ENCODE peak calls at places on chromosomes 7 and 10, in four cellular contexts. One of them, this sample, is unnamed.

GRCh38 chr7:91151916-91152315 is 112.3 kb upstream of the FZD1 start:
- DNase-seq in neuronal stem cell: no peak
- DNase-seq in H9: no peak
- DNase-seq in mesendoderm: no peak
- DNase-seq in this sample: no peak

GRCh38 chr10:69222157-69223027 is 2.3 kb downstream of the HKDC1 start:
- DNase-seq in neuronal stem cell: peak
- DNase-seq in H9: peak
- DNase-seq in mesendoderm: peak
- DNase-seq in this sample: peak

GRCh38 chr7:142913051-142913450 is 20.5 kb downstream of the TRPV5 start:
- DNase-seq in neuronal stem cell: no peak
- DNase-seq in H9: no peak
- DNase-seq in mesendoderm: no peak
- DNase-seq in this sample: no peak

GRCh38 chr10:53430127-53430891 is 657.7 kb upstream of the MBL2 start:
- DNase-seq in neuronal stem cell: no peak
- DNase-seq in H9: no peak
- DNase-seq in mesendoderm: no peak
- DNase-seq in this sample: no peak

GRCh38 chr10:43912469-43912868 is 263.8 kb upstream of the ZNF32 start:
- DNase-seq in neuronal stem cell: no peak
- DNase-seq in H9: no peak
- DNase-seq in mesendoderm: no peak
- DNase-seq in this sample: no peak

GRCh38 chr7:158858592-158859503 is 2.5 kb downstream of the DYNC2I1 start:
- DNase-seq in neuronal stem cell: peak
- DNase-seq in H9: peak
- DNase-seq in mesendoderm: peak
- DNase-seq in this sample: peak

GRCh38 chr10:126268104-126268900 is 120.0 kb downstream of the ADAM12 start:
- DNase-seq in neuronal stem cell: no peak
- DNase-seq in H9: no peak
- DNase-seq in mesendoderm: no peak
- DNase-seq in this sample: peak

GRCh38 chr7:90599038-90599437 is 2.9 kb downstream of the CDK14 start:
- DNase-seq in neuronal stem cell: no peak
- DNase-seq in H9: no peak
- DNase-seq in mesendoderm: no peak
- DNase-seq in this sample: peak

GRCh38 chr7:18177815-18178660 is 150.4 kb upstream of the PRPS1L1 start:
- DNase-seq in neuronal stem cell: no peak
- DNase-seq in H9: no peak
- DNase-seq in mesendoderm: peak
- DNase-seq in this sample: peak

GRCh38 chr7:50155755-50156154 is 62.7 kb upstream of the ZPBP start:
- DNase-seq in neuronal stem cell: no peak
- DNase-seq in H9: no peak
- DNase-seq in mesendoderm: no peak
- DNase-seq in this sample: no peak

GRCh38 chr10:85791846-85792532 is 574.6 kb downstream of the GRID1 start:
- DNase-seq in neuronal stem cell: no peak
- DNase-seq in H9: no peak
- DNase-seq in mesendoderm: peak
- DNase-seq in this sample: no peak

GRCh38 chr7:3559178-3559765 is 258.2 kb downstream of the SDK1 start:
- DNase-seq in neuronal stem cell: no peak
- DNase-seq in H9: no peak
- DNase-seq in mesendoderm: no peak
- DNase-seq in this sample: peak

GRCh38 chr10:87861566-87861952 is 1.8 kb downstream of the KLLN start:
- DNase-seq in neuronal stem cell: no peak
- DNase-seq in H9: peak
- DNase-seq in mesendoderm: peak
- DNase-seq in this sample: peak

GRCh38 chr7:148306759-148307158 is 283.8 kb upstream of the C7orf33 start:
- DNase-seq in neuronal stem cell: no peak
- DNase-seq in H9: no peak
- DNase-seq in mesendoderm: no peak
- DNase-seq in this sample: no peak

GRCh38 chr7:36468361-36469140 is 78.9 kb downstream of the ANLN start:
- DNase-seq in neuronal stem cell: no peak
- DNase-seq in H9: no peak
- DNase-seq in mesendoderm: no peak
- DNase-seq in this sample: no peak

GRCh38 chr7:44639701-44640321 is 33.4 kb downstream of the OGDH start:
- DNase-seq in neuronal stem cell: peak
- DNase-seq in H9: peak
- DNase-seq in mesendoderm: peak
- DNase-seq in this sample: peak

GRCh38 chr7:37709631-37710509 is 26.3 kb downstream of the GPR141 start:
- DNase-seq in neuronal stem cell: no peak
- DNase-seq in H9: no peak
- DNase-seq in mesendoderm: no peak
- DNase-seq in this sample: no peak

GRCh38 chr10:124226271-124226911 is 133.0 kb upstream of the CHST15 start:
- DNase-seq in neuronal stem cell: no peak
- DNase-seq in H9: no peak
- DNase-seq in mesendoderm: no peak
- DNase-seq in this sample: no peak

GRCh38 chr7:4815609-4816418 is 40.4 kb downstream of the AP5Z1 start:
- DNase-seq in neuronal stem cell: no peak
- DNase-seq in H9: peak
- DNase-seq in mesendoderm: no peak
- DNase-seq in this sample: no peak

GRCh38 chr7:159038066-159038465 is 106.6 kb downstream of the VIPR2 start:
- DNase-seq in neuronal stem cell: no peak
- DNase-seq in H9: peak
- DNase-seq in mesendoderm: no peak
- DNase-seq in this sample: no peak

GRCh38 chr10:62454696-62455451 is 80.7 kb downstream of the ZNF365 start:
- DNase-seq in neuronal stem cell: no peak
- DNase-seq in H9: no peak
- DNase-seq in mesendoderm: no peak
- DNase-seq in this sample: peak

GRCh38 chr7:149016876-149017275 is 11.4 kb downstream of the PDIA4 start:
- DNase-seq in neuronal stem cell: no peak
- DNase-seq in H9: no peak
- DNase-seq in mesendoderm: no peak
- DNase-seq in this sample: no peak

GRCh38 chr7:158723266-158723665 is 18.7 kb upstream of the NCAPG2 start:
- DNase-seq in neuronal stem cell: no peak
- DNase-seq in H9: no peak
- DNase-seq in mesendoderm: no peak
- DNase-seq in this sample: no peak

GRCh38 chr10:70587045-70587658 is 15.4 kb downstream of the PRF1 start:
- DNase-seq in neuronal stem cell: no peak
- DNase-seq in H9: no peak
- DNase-seq in mesendoderm: no peak
- DNase-seq in this sample: no peak

GRCh38 chr10:77784856-77785255 is 141.7 kb downstream of the DLG5 start:
- DNase-seq in neuronal stem cell: no peak
- DNase-seq in H9: no peak
- DNase-seq in mesendoderm: no peak
- DNase-seq in this sample: peak

GRCh38 chr10:69078311-69078710 is 9.6 kb upstream of the SRGN start:
- DNase-seq in neuronal stem cell: no peak
- DNase-seq in H9: no peak
- DNase-seq in mesendoderm: no peak
- DNase-seq in this sample: no peak

GRCh38 chr10:5631936-5632335 is 34.5 kb downstream of the ASB13 start:
- DNase-seq in neuronal stem cell: no peak
- DNase-seq in H9: no peak
- DNase-seq in mesendoderm: no peak
- DNase-seq in this sample: no peak

GRCh38 chr7:12244694-12245093 is 33.6 kb downstream of the TMEM106B start:
- DNase-seq in neuronal stem cell: no peak
- DNase-seq in H9: no peak
- DNase-seq in mesendoderm: no peak
- DNase-seq in this sample: no peak

GRCh38 chr10:84783909-84784308 is 455.5 kb downstream of the CCSER2 start:
- DNase-seq in neuronal stem cell: no peak
- DNase-seq in H9: no peak
- DNase-seq in mesendoderm: no peak
- DNase-seq in this sample: no peak

GRCh38 chr10:43863859-43864591 is 215.3 kb upstream of the ZNF32 start:
- DNase-seq in neuronal stem cell: no peak
- DNase-seq in H9: no peak
- DNase-seq in mesendoderm: no peak
- DNase-seq in this sample: peak

GRCh38 chr10:48608926-48609325 is 4.1 kb upstream of the ARHGAP22 start:
- DNase-seq in neuronal stem cell: no peak
- DNase-seq in H9: no peak
- DNase-seq in mesendoderm: no peak
- DNase-seq in this sample: peak

GRCh38 chr7:5170251-5170650 is 19.8 kb upstream of the WIPI2 start:
- DNase-seq in neuronal stem cell: no peak
- DNase-seq in H9: no peak
- DNase-seq in mesendoderm: no peak
- DNase-seq in this sample: no peak

GRCh38 chr7:126426652-126427051 is 826.1 kb downstream of the GRM8 start:
- DNase-seq in neuronal stem cell: no peak
- DNase-seq in H9: no peak
- DNase-seq in mesendoderm: no peak
- DNase-seq in this sample: no peak

GRCh38 chr10:22683995-22684305 is 30.4 kb downstream of the PIP4K2A start:
- DNase-seq in neuronal stem cell: no peak
- DNase-seq in H9: no peak
- DNase-seq in mesendoderm: no peak
- DNase-seq in this sample: no peak

GRCh38 chr7:128841171-128841690 is 11.0 kb downstream of the FLNC start:
- DNase-seq in neuronal stem cell: no peak
- DNase-seq in H9: no peak
- DNase-seq in mesendoderm: no peak
- DNase-seq in this sample: no peak

GRCh38 chr7:132882714-132883428 is 199.0 kb downstream of the CHCHD3 start:
- DNase-seq in neuronal stem cell: no peak
- DNase-seq in H9: no peak
- DNase-seq in mesendoderm: peak
- DNase-seq in this sample: no peak

GRCh38 chr10:110208614-110209398 is 1.4 kb downstream of the MXI1 start:
- DNase-seq in neuronal stem cell: no peak
- DNase-seq in H9: no peak
- DNase-seq in mesendoderm: no peak
- DNase-seq in this sample: peak

GRCh38 chr7:6547400-6547799 is 3.9 kb downstream of the GRID2IP start:
- DNase-seq in neuronal stem cell: no peak
- DNase-seq in H9: no peak
- DNase-seq in mesendoderm: no peak
- DNase-seq in this sample: no peak
- H2BK120ac ChIP-seq in neuronal stem cell: no peak
- H2BK120ac ChIP-seq in H9: no peak
- H2BK120ac ChIP-seq in mesendoderm: no peak
- H2BK120ac ChIP-seq in this sample: no peak

GRCh38 chr10:60821661-60822060 is 43.4 kb downstream of the CDK1 start:
- DNase-seq in neuronal stem cell: no peak
- DNase-seq in H9: no peak
- DNase-seq in mesendoderm: no peak
- DNase-seq in this sample: peak

GRCh38 chr10:60825520-60825919 is 47.2 kb downstream of the CDK1 start:
- DNase-seq in neuronal stem cell: no peak
- DNase-seq in H9: no peak
- DNase-seq in mesendoderm: no peak
- DNase-seq in this sample: no peak

GRCh38 chr10:60819271-60819670 is 41.0 kb downstream of the CDK1 start:
- DNase-seq in neuronal stem cell: no peak
- DNase-seq in H9: no peak
- DNase-seq in mesendoderm: no peak
- DNase-seq in this sample: no peak

GRCh38 chr10:60820093-60820769 is 42.0 kb downstream of the CDK1 start:
- DNase-seq in neuronal stem cell: no peak
- DNase-seq in H9: no peak
- DNase-seq in mesendoderm: peak
- DNase-seq in this sample: peak

GRCh38 chr10:60823324-60823723 is 45.0 kb downstream of the CDK1 start:
- DNase-seq in neuronal stem cell: no peak
- DNase-seq in H9: no peak
- DNase-seq in mesendoderm: no peak
- DNase-seq in this sample: no peak
- H2BK120ac ChIP-seq in neuronal stem cell: no peak
- H2BK120ac ChIP-seq in H9: no peak
- H2BK120ac ChIP-seq in mesendoderm: no peak
- H2BK120ac ChIP-seq in this sample: no peak

DNA sequence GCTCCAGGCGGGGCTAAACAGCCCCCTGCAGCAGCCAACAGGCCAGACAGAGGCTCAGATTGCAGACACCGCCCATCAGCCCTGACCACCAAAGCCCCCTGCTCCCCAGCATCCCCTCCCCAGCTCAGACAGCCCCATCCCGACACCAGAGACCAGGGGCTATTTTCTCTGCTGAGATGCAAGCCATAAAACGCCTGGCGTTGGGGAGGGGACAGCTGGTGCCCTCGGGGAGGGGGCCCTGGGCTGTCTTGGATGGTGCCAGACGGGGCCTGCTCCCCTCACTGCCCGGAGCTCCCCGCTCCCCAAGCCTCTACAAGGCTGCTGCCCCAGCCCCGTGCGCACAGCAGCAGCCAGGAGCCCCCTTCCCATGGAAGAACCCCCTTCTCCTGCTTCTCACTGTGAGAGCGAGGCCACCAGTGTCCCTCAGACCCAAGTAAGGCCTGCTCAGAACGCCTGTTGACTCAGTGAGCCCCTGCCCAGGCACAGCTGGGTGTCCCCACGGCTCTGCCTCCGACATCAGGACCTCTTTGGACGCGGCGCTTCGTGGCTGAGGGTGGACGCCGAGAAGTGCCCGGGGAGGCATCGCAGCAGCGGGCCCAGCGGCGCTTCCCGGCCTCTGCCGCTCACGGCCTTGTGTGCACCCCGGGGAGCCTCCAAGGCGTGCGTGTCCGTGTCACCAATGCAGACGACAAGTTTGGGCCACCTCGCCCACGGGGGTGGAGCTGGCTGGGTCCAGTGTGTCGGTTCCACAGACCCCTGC is 32.0 kb downstream of the GET4 start:
- DNase-seq in neuronal stem cell: no peak
- DNase-seq in H9: no peak
- DNase-seq in mesendoderm: no peak
- DNase-seq in this sample: no peak
- H2BK120ac ChIP-seq in neuronal stem cell: no peak
- H2BK120ac ChIP-seq in H9: no peak
- H2BK120ac ChIP-seq in mesendoderm: no peak
- H2BK120ac ChIP-seq in this sample: peak

GRCh38 chr10:3090914-3091313 is 23.6 kb downstream of the PFKP start:
- DNase-seq in neuronal stem cell: no peak
- DNase-seq in H9: no peak
- DNase-seq in mesendoderm: peak
- DNase-seq in this sample: no peak

GRCh38 chr10:3091921-3092320 is 24.6 kb downstream of the PFKP start:
- DNase-seq in neuronal stem cell: no peak
- DNase-seq in H9: no peak
- DNase-seq in mesendoderm: no peak
- DNase-seq in this sample: no peak

GRCh38 chr10:3093996-3094395 is 26.6 kb downstream of the PFKP start:
- DNase-seq in neuronal stem cell: no peak
- DNase-seq in H9: no peak
- DNase-seq in mesendoderm: no peak
- DNase-seq in this sample: no peak

GRCh38 chr10:3090388-3090787 is 23.0 kb downstream of the PFKP start:
- DNase-seq in neuronal stem cell: no peak
- DNase-seq in H9: no peak
- DNase-seq in mesendoderm: no peak
- DNase-seq in this sample: no peak

GRCh38 chr10:3091346-3091787 is 24.0 kb downstream of the PFKP start:
- DNase-seq in neuronal stem cell: no peak
- DNase-seq in H9: no peak
- DNase-seq in mesendoderm: no peak
- DNase-seq in this sample: peak
- H2BK120ac ChIP-seq in neuronal stem cell: no peak
- H2BK120ac ChIP-seq in H9: no peak
- H2BK120ac ChIP-seq in mesendoderm: no peak
- H2BK120ac ChIP-seq in this sample: no peak